ENCODE peak calls at places on chromosomes 6 and 20, in six cellular contexts. One of them, this sample, is unnamed.

GRCh38 chr6:51203504-51203903 is 384.8 kb downstream of the TFAP2B start:
- DNase-seq in astrocyte: no peak
- DNase-seq in aorta: no peak
- DNase-seq in A549: no peak
- DNase-seq in tibial artery: no peak
- DNase-seq in CD8-positive, alpha-beta T cell: no peak
- DNase-seq in this sample: no peak

GRCh38 chr6:15956205-15957106 is 172.4 kb upstream of the MYLIP start:
- DNase-seq in astrocyte: no peak
- DNase-seq in aorta: no peak
- DNase-seq in A549: no peak
- DNase-seq in tibial artery: no peak
- DNase-seq in CD8-positive, alpha-beta T cell: no peak
- DNase-seq in this sample: no peak

GRCh38 chr20:38685853-38686473 is 38.3 kb upstream of the SLC32A1 start:
- DNase-seq in astrocyte: peak; percentile 10
- DNase-seq in aorta: no peak
- DNase-seq in A549: peak; percentile 34
- DNase-seq in tibial artery: peak; percentile 46
- DNase-seq in CD8-positive, alpha-beta T cell: no peak
- DNase-seq in this sample: no peak

GRCh38 chr6:946546-946945 is 253.6 kb upstream of the EXOC2 start:
- DNase-seq in astrocyte: no peak
- DNase-seq in aorta: no peak
- DNase-seq in A549: no peak
- DNase-seq in tibial artery: no peak
- DNase-seq in CD8-positive, alpha-beta T cell: no peak
- DNase-seq in this sample: no peak

GRCh38 chr6:163086563-163086895 is 328.0 kb upstream of the QKI start:
- DNase-seq in astrocyte: peak; percentile 37
- DNase-seq in aorta: no peak
- DNase-seq in A549: no peak
- DNase-seq in tibial artery: no peak
- DNase-seq in CD8-positive, alpha-beta T cell: no peak
- DNase-seq in this sample: no peak

GRCh38 chr6:136990754-136991153 is 54.0 kb downstream of the IL20RA start:
- DNase-seq in astrocyte: no peak
- DNase-seq in aorta: no peak
- DNase-seq in A549: no peak
- DNase-seq in tibial artery: no peak
- DNase-seq in CD8-positive, alpha-beta T cell: no peak
- DNase-seq in this sample: no peak

GRCh38 chr6:22350109-22350508 is 53.3 kb upstream of the PRL start:
- DNase-seq in astrocyte: no peak
- DNase-seq in aorta: no peak
- DNase-seq in A549: no peak
- DNase-seq in tibial artery: no peak
- DNase-seq in CD8-positive, alpha-beta T cell: no peak
- DNase-seq in this sample: no peak

GRCh38 chr6:131727868-131728267 is 17.1 kb upstream of the CTAGE9 start:
- DNase-seq in astrocyte: no peak
- DNase-seq in aorta: no peak
- DNase-seq in A549: no peak
- DNase-seq in tibial artery: no peak
- DNase-seq in CD8-positive, alpha-beta T cell: no peak
- DNase-seq in this sample: no peak

GRCh38 chr6:134173007-134173690 is 120.7 kb upstream of the SLC2A12 start:
- DNase-seq in astrocyte: no peak
- DNase-seq in aorta: no peak
- DNase-seq in A549: no peak
- DNase-seq in tibial artery: no peak
- DNase-seq in CD8-positive, alpha-beta T cell: no peak
- DNase-seq in this sample: no peak

GRCh38 chr20:8860011-8860495 is 208.8 kb upstream of the PLCB4 start:
- DNase-seq in astrocyte: peak; percentile 92
- DNase-seq in aorta: no peak
- DNase-seq in A549: peak; percentile 42
- DNase-seq in tibial artery: no peak
- DNase-seq in CD8-positive, alpha-beta T cell: no peak
- DNase-seq in this sample: no peak

GRCh38 chr6:168061269-168062210 is 17.5 kb downstream of the FRMD1 start:
- DNase-seq in astrocyte: no peak
- DNase-seq in aorta: no peak
- DNase-seq in A549: no peak
- DNase-seq in tibial artery: no peak
- DNase-seq in CD8-positive, alpha-beta T cell: no peak
- DNase-seq in this sample: no peak

GRCh38 chr6:38064431-38064830 is 244.9 kb downstream of the ZFAND3 start:
- DNase-seq in astrocyte: peak; percentile 49
- DNase-seq in aorta: no peak
- DNase-seq in A549: no peak
- DNase-seq in tibial artery: no peak
- DNase-seq in CD8-positive, alpha-beta T cell: no peak
- DNase-seq in this sample: no peak

GRCh38 chr20:23331951-23332350 is 18.6 kb upstream of the NXT1 start:
- DNase-seq in astrocyte: peak; percentile 69
- DNase-seq in aorta: no peak
- DNase-seq in A549: no peak
- DNase-seq in tibial artery: no peak
- DNase-seq in CD8-positive, alpha-beta T cell: no peak
- DNase-seq in this sample: no peak

GRCh38 chr6:35146453-35146852 is 5.3 kb upstream of the TCP11 start:
- DNase-seq in astrocyte: no peak
- DNase-seq in aorta: peak; percentile 86
- DNase-seq in A549: peak; percentile 35
- DNase-seq in tibial artery: peak; percentile 80
- DNase-seq in CD8-positive, alpha-beta T cell: no peak
- DNase-seq in this sample: peak; percentile 24

GRCh38 chr6:4370066-4370465 is 234.7 kb upstream of the ECI2 start:
- DNase-seq in astrocyte: peak; percentile 98
- DNase-seq in aorta: no peak
- DNase-seq in A549: peak; percentile 45
- DNase-seq in tibial artery: no peak
- DNase-seq in CD8-positive, alpha-beta T cell: no peak
- DNase-seq in this sample: no peak

GRCh38 chr6:18405477-18406293 is 18.5 kb downstream of the RNF144B start:
- DNase-seq in astrocyte: peak; percentile 96
- DNase-seq in aorta: no peak
- DNase-seq in A549: peak; percentile 6
- DNase-seq in tibial artery: no peak
- DNase-seq in CD8-positive, alpha-beta T cell: no peak
- DNase-seq in this sample: no peak

GRCh38 chr6:129253731-129254130 is 370.8 kb downstream of the LAMA2 start:
- DNase-seq in astrocyte: no peak
- DNase-seq in aorta: no peak
- DNase-seq in A549: no peak
- DNase-seq in tibial artery: no peak
- DNase-seq in CD8-positive, alpha-beta T cell: no peak
- DNase-seq in this sample: no peak

GRCh38 chr6:5084787-5085637 is at the start of gene PPP1R3G:
- DNase-seq in astrocyte: peak; percentile 59
- DNase-seq in aorta: peak; percentile 88
- DNase-seq in A549: no peak
- DNase-seq in tibial artery: peak; percentile 79
- DNase-seq in CD8-positive, alpha-beta T cell: no peak
- DNase-seq in this sample: peak; percentile 67

GRCh38 chr6:163780993-163781392 is 366.5 kb downstream of the QKI start:
- DNase-seq in astrocyte: peak; percentile 61
- DNase-seq in aorta: no peak
- DNase-seq in A549: no peak
- DNase-seq in tibial artery: no peak
- DNase-seq in CD8-positive, alpha-beta T cell: no peak
- DNase-seq in this sample: peak; percentile 89

GRCh38 chr20:63079971-63080370 is 73.2 kb upstream of the BHLHE23 start:
- DNase-seq in astrocyte: no peak
- DNase-seq in aorta: peak; percentile 14
- DNase-seq in A549: no peak
- DNase-seq in tibial artery: no peak
- DNase-seq in CD8-positive, alpha-beta T cell: no peak
- DNase-seq in this sample: no peak

GRCh38 chr20:43389231-43389630 is 68.5 kb upstream of the SRSF6 start:
- DNase-seq in astrocyte: no peak
- DNase-seq in aorta: no peak
- DNase-seq in A549: no peak
- DNase-seq in tibial artery: no peak
- DNase-seq in CD8-positive, alpha-beta T cell: no peak
- DNase-seq in this sample: peak; percentile 60

DNA sequence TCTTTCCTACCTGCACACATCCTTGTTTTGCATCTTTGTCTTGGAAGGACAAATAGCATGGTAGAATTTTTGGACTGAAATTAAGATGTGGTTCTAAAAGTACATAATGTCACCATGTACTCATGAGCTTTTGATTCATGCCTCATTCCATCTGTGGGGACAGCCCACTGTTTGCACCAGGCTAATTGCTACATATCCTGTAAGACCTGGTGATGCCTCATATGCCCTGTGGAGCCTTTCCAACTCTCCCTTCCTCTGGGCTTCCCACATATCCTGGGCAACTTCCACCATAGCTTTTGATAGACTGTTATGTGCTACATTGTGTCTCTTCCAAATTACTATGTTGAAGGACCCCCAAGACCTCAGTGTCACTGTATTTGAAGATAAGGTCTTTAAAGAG is 213.6 kb upstream of the PREP start:
- DNase-seq in astrocyte: no peak
- DNase-seq in aorta: no peak
- DNase-seq in A549: no peak
- DNase-seq in tibial artery: no peak
- DNase-seq in CD8-positive, alpha-beta T cell: no peak
- DNase-seq in this sample: no peak
- H3K27ac ChIP-seq in astrocyte: no peak overlapping the region
- H3K27ac ChIP-seq in aorta: no peak overlapping the region
- H3K27ac ChIP-seq in A549: no peak overlapping the region
- H3K27ac ChIP-seq in tibial artery: no peak overlapping the region
- H3K27ac ChIP-seq in CD8-positive, alpha-beta T cell: no peak overlapping the region
- H3K27ac ChIP-seq in this sample: no peak overlapping the region

DNA sequence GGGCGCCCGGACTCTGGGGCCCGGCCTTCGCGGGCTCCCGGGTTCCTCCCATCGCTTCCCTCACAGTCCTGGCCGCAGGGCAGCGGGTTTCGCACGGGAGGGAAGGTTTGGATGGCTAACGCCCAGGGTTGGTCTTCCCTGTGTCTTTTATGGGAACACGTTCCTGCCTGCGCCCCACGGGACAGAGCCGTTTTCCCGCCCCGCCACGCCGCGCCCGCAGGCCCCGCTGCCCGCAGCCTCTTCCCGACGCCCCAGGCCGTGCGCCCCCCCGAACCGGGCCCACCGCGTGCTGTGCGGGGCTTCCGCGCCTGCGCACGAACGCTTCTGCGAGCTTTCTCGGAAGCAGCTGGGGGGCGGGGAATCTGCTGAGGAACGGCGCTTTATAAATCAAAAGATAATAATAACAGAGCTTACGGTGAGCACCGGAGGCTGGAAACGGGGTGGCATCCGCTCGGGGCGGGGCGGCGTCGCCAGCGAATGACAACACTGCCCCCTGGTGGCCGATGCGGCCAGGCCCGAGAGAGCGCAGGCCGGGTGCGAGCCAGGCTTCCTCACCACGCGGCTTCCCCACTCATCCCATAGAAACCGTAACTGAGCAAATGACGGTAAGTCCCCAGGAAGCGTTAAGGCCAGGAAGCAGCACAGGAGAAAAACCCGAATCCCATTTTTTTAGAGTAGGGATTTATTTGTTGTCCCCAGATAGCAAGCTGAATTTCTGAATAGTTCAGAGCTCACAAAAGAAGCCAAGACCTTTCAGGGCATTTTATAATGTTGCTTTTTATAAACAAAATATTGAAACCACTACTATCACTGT is 116.4 kb downstream of the MYLK4 start:
- DNase-seq in astrocyte: peak; percentile 62
- DNase-seq in aorta: peak; percentile 98
- DNase-seq in A549: peak; percentile 55
- DNase-seq in tibial artery: peak; percentile 94
- DNase-seq in CD8-positive, alpha-beta T cell: peak; percentile 62
- DNase-seq in this sample: peak; percentile 90
- H3K27ac ChIP-seq in astrocyte: peak overlapping the region; percentile 35
- H3K27ac ChIP-seq in aorta: peak overlapping the region; percentile 97
- H3K27ac ChIP-seq in A549: peak overlapping the region; percentile 81
- H3K27ac ChIP-seq in tibial artery: peak overlapping the region; percentile 94
- H3K27ac ChIP-seq in CD8-positive, alpha-beta T cell: no peak overlapping the region
- H3K27ac ChIP-seq in this sample: peak overlapping the region; percentile 75

DNA sequence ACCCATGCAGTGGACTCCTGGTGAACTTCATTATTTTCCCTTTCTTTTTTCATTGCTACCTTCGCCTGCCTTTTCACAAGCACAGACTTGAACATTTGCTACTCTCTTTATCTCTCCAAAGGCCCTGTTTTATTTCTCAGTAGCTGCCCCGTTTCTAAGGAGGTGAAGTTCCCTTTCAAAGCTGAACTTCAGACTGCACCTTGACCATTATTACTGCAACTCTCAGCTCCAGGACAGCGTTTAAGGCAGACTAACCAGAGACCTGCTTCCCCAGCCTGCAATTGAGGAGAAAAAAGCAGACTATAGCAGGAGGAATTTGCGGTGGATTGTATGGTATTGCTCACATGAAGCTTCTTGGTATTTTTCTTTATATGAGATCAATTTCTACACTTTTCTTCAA is 460.7 kb downstream of the CBLN4 start:
- DNase-seq in astrocyte: no peak
- DNase-seq in aorta: no peak
- DNase-seq in A549: no peak
- DNase-seq in tibial artery: no peak
- DNase-seq in CD8-positive, alpha-beta T cell: no peak
- DNase-seq in this sample: no peak
- H3K27ac ChIP-seq in astrocyte: no peak overlapping the region
- H3K27ac ChIP-seq in aorta: no peak overlapping the region
- H3K27ac ChIP-seq in A549: no peak overlapping the region
- H3K27ac ChIP-seq in tibial artery: no peak overlapping the region
- H3K27ac ChIP-seq in CD8-positive, alpha-beta T cell: no peak overlapping the region
- H3K27ac ChIP-seq in this sample: no peak overlapping the region

GRCh38 chr20:48784273-48784641 is 43.5 kb downstream of the PREX1 start:
- DNase-seq in astrocyte: no peak
- DNase-seq in aorta: no peak
- DNase-seq in A549: no peak
- DNase-seq in tibial artery: no peak
- DNase-seq in CD8-positive, alpha-beta T cell: no peak
- DNase-seq in this sample: no peak

GRCh38 chr20:48781634-48782033 is 46.2 kb downstream of the PREX1 start:
- DNase-seq in astrocyte: no peak
- DNase-seq in aorta: no peak
- DNase-seq in A549: no peak
- DNase-seq in tibial artery: no peak
- DNase-seq in CD8-positive, alpha-beta T cell: no peak
- DNase-seq in this sample: no peak

GRCh38 chr20:48782901-48783308 is 44.9 kb downstream of the PREX1 start:
- DNase-seq in astrocyte: no peak
- DNase-seq in aorta: no peak
- DNase-seq in A549: no peak
- DNase-seq in tibial artery: no peak
- DNase-seq in CD8-positive, alpha-beta T cell: no peak
- DNase-seq in this sample: no peak

GRCh38 chr20:48783533-48784272 is 44.1 kb downstream of the PREX1 start:
- DNase-seq in astrocyte: no peak
- DNase-seq in aorta: no peak
- DNase-seq in A549: no peak
- DNase-seq in tibial artery: no peak
- DNase-seq in CD8-positive, alpha-beta T cell: no peak
- DNase-seq in this sample: no peak

DNA sequence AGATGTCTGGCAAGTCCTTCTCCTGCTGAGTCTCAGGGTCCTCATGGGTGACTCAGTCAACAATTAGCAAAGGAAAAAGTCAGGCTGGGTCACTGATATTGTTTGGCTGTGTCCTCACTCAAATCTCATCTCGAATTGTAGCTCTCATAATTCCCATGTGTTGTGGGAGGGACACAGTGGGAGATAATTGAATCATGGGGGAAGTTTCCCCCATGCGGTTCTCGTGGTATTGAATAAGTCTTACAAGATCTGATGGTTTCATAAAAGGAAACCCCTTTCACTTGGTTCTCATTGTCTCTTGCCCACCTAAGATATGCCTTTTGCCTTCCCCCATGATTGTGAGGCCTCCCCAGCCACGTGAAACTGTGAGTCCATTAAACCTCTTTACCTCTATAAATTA is 45.7 kb downstream of the PREX1 start:
- DNase-seq in astrocyte: no peak
- DNase-seq in aorta: no peak
- DNase-seq in A549: no peak
- DNase-seq in tibial artery: no peak
- DNase-seq in CD8-positive, alpha-beta T cell: no peak
- DNase-seq in this sample: no peak
- H3K27ac ChIP-seq in astrocyte: no peak overlapping the region
- H3K27ac ChIP-seq in aorta: no peak overlapping the region
- H3K27ac ChIP-seq in A549: no peak overlapping the region
- H3K27ac ChIP-seq in tibial artery: no peak overlapping the region
- H3K27ac ChIP-seq in CD8-positive, alpha-beta T cell: no peak overlapping the region
- H3K27ac ChIP-seq in this sample: no peak overlapping the region

This sample was measured in psoas muscle.